ENCODE peak calls at places on chromosomes 7 and 10, in eight cellular contexts. One of them, this sample, is unnamed.
A peak's percentile ranks its signal among the peaks of the same experiment; 100 is the strongest.

GRCh38 chr7:77388055-77388454 is 28.1 kb downstream of the GSAP start:
- DNase-seq in T-helper 2 cell: no peak
- DNase-seq in MM.1S: no peak
- DNase-seq in MV-4-11: no peak
- DNase-seq in choroid plexus epithelial cell: no peak
- DNase-seq in dorsolateral prefrontal cortex: no peak
- DNase-seq in ovary: no peak
- DNase-seq in T-helper 17 cell: no peak
- DNase-seq in this sample: no peak

GRCh38 chr7:64744680-64745079 is 49.5 kb upstream of the ZNF138 start:
- DNase-seq in T-helper 2 cell: no peak
- DNase-seq in MM.1S: no peak
- DNase-seq in MV-4-11: no peak
- DNase-seq in choroid plexus epithelial cell: no peak
- DNase-seq in dorsolateral prefrontal cortex: no peak
- DNase-seq in ovary: no peak
- DNase-seq in T-helper 17 cell: no peak
- DNase-seq in this sample: no peak

GRCh38 chr10:116740971-116741370 is 1.4 kb downstream of the HSPA12A start:
- DNase-seq in T-helper 2 cell: no peak
- DNase-seq in MM.1S: no peak
- DNase-seq in MV-4-11: no peak
- DNase-seq in choroid plexus epithelial cell: no peak
- DNase-seq in dorsolateral prefrontal cortex: no peak
- DNase-seq in ovary: no peak
- DNase-seq in T-helper 17 cell: no peak
- DNase-seq in this sample: no peak

GRCh38 chr7:34425194-34425593 is 232.8 kb upstream of the NPSR1 start:
- DNase-seq in T-helper 2 cell: no peak
- DNase-seq in MM.1S: no peak
- DNase-seq in MV-4-11: no peak
- DNase-seq in choroid plexus epithelial cell: no peak
- DNase-seq in dorsolateral prefrontal cortex: no peak
- DNase-seq in ovary: no peak
- DNase-seq in T-helper 17 cell: no peak
- DNase-seq in this sample: no peak

GRCh38 chr7:105876964-105877601 is 684 bp upstream of the ATXN7L1 start:
- DNase-seq in T-helper 2 cell: no peak
- DNase-seq in MM.1S: no peak
- DNase-seq in MV-4-11: no peak
- DNase-seq in choroid plexus epithelial cell: peak; percentile 37
- DNase-seq in dorsolateral prefrontal cortex: no peak
- DNase-seq in ovary: peak; percentile 49
- DNase-seq in T-helper 17 cell: no peak
- DNase-seq in this sample: peak; percentile 29

GRCh38 chr7:1459930-1460756 is 873 bp upstream of the MICALL2 start:
- DNase-seq in T-helper 2 cell: no peak
- DNase-seq in MM.1S: peak; percentile 29
- DNase-seq in MV-4-11: peak; percentile 16
- DNase-seq in choroid plexus epithelial cell: peak; percentile 59
- DNase-seq in dorsolateral prefrontal cortex: no peak
- DNase-seq in ovary: peak; percentile 60
- DNase-seq in T-helper 17 cell: no peak
- DNase-seq in this sample: no peak

GRCh38 chr7:51034531-51035264 is 252.0 kb upstream of the GRB10 start:
- DNase-seq in T-helper 2 cell: no peak
- DNase-seq in MM.1S: no peak
- DNase-seq in MV-4-11: no peak
- DNase-seq in choroid plexus epithelial cell: peak; percentile 81
- DNase-seq in dorsolateral prefrontal cortex: no peak
- DNase-seq in ovary: no peak
- DNase-seq in T-helper 17 cell: no peak
- DNase-seq in this sample: no peak

GRCh38 chr7:55206235-55207029 is 158.7 kb upstream of the LANCL2 start:
- DNase-seq in T-helper 2 cell: no peak
- DNase-seq in MM.1S: no peak
- DNase-seq in MV-4-11: no peak
- DNase-seq in choroid plexus epithelial cell: peak; percentile 43
- DNase-seq in dorsolateral prefrontal cortex: no peak
- DNase-seq in ovary: no peak
- DNase-seq in T-helper 17 cell: no peak
- DNase-seq in this sample: no peak

This sample was measured in hippocampal formation.